ENCODE peak calls at places on chromosomes 11 and 22, in six cellular contexts. Z is SHP77; A is choroid plexus epithelial cell; U is activated CD8-positive, alpha-beta T cell treated with anti-CD3 and anti-CD28 coated beads for 36 hours; K is cardiac fibroblast; R is activated T-cell treated with anti-CD3 and anti-CD28 coated beads, Interleukin-2, amount 50 U/mL, for 72 hours. E is an unnamed sample.

GRCh38 chr11:131465746-131466145 is 95.3 kb downstream of the NTM start:
- DNase-seq in Z (no peak), A (no peak), U (no peak), K (no peak), R (no peak), E (no peak)

GRCh38 chr11:46119352-46120216 is 1.7 kb downstream of the PHF21A start:
- DNase-seq in Z (peak; percentile 9), A (peak; percentile 89), U (peak; percentile 80), K (peak; percentile 82), R (peak; percentile 66), E (no peak)

GRCh38 chr22:31139066-31139465 is 1.2 kb downstream of the PLA2G3 start:
- DNase-seq in Z (no peak), A (no peak), U (no peak), K (no peak), R (no peak), E (no peak)

GRCh38 chr22:20963201-20964052 is 3.6 kb upstream of the AIFM3 start:
- DNase-seq in Z (no peak), A (no peak), U (no peak), K (no peak), R (no peak), E (no peak)

GRCh38 chr22:23179381-23180294 is 671 bp upstream of the BCR start:
- DNase-seq in Z (peak; percentile 32), A (no peak), U (peak; percentile 53), K (no peak), R (peak; percentile 38), E (no peak)

GRCh38 chr11:63666874-63667273 is 4.3 kb downstream of the ATL3 start:
- DNase-seq in Z (no peak), A (peak; percentile 72), U (no peak), K (peak; percentile 51), R (no peak), E (no peak)

GRCh38 chr22:45318558-45319318 is 9.0 kb downstream of the FAM118A start:
- DNase-seq in Z (no peak), A (peak; percentile 72), U (peak; percentile 77), K (no peak), R (peak; percentile 65), E (no peak)

GRCh38 chr22:23256986-23257888 is 76.9 kb downstream of the BCR start:
- DNase-seq in Z (no peak), A (peak; percentile 18), U (no peak), K (peak; percentile 62), R (no peak), E (no peak)

GRCh38 chr11:106398396-106399074 is 321.1 kb downstream of the AASDHPPT start:
- DNase-seq in Z (no peak), A (peak; percentile 59), U (no peak), K (peak; percentile 24), R (no peak), E (no peak)

GRCh38 chr22:31631381-31631780 is 30.6 kb downstream of the PISD start:
- DNase-seq in Z (no peak), A (no peak), U (no peak), K (no peak), R (no peak), E (no peak)

GRCh38 chr11:110076388-110076965 is 16.7 kb upstream of the ZC3H12C start:
- DNase-seq in Z (no peak), A (no peak), U (no peak), K (no peak), R (no peak), E (no peak)

GRCh38 chr11:41245184-41245583 is 214.3 kb downstream of the LRRC4C start:
- DNase-seq in Z (no peak), A (no peak), U (no peak), K (no peak), R (no peak), E (no peak)

GRCh38 chr22:28094831-28095230 is 175.8 kb upstream of the PITPNB start:
- DNase-seq in Z (no peak), A (no peak), U (no peak), K (no peak), R (no peak), E (no peak)

E was measured in NCI-H774.